ENCODE peak calls at places on chromosomes 3 and 15, in seven cellular contexts. E is WTC11, L is H1, R is HEK293T, N is HCT116, W is GM12878, G is HepG2. D is an unnamed sample.

GRCh38 chr3:15667484-15667883 is 65.9 kb downstream of the BTD start:
- DNase-seq in G (no peak), W (peak; percentile 45), L (no peak), N (no peak), E (no peak), R (no peak), D (no peak)

GRCh38 chr15:75171408-75171807 is 30.3 kb upstream of the C15orf39 start:
- DNase-seq in N (no peak), L (no peak), G (peak; percentile 56), E (no peak), R (no peak), W (peak; percentile 30), D (no peak)

GRCh38 chr3:124202754-124203153 is 210.8 kb upstream of the ROPN1 start:
- DNase-seq in E (no peak), N (no peak), R (no peak), G (no peak), W (no peak), L (no peak), D (no peak)

GRCh38 chr3:9932843-9933560 is 632 bp upstream of the CRELD1 start:
- DNase-seq in R (peak; percentile 79), N (peak; percentile 43), W (peak; percentile 40), G (peak; percentile 70), L (no peak), E (peak; percentile 88), D (peak; percentile 90)

GRCh38 chr3:141412936-141413354 is 44.6 kb downstream of the ZBTB38 start:
- DNase-seq in G (peak; percentile 93), R (no peak), N (no peak), L (no peak), W (no peak), E (no peak), D (no peak)

GRCh38 chr3:120425877-120426276 is 24.9 kb downstream of the FSTL1 start:
- DNase-seq in G (no peak), R (no peak), L (no peak), N (no peak), W (no peak), E (no peak), D (no peak)

GRCh38 chr15:91100561-91101355 is 701 bp downstream of the SV2B start:
- DNase-seq in N (no peak), G (no peak), L (no peak), R (no peak), E (no peak), W (no peak), D (no peak)

GRCh38 chr15:59738676-59739075 is 49.6 kb upstream of the BNIP2 start:
- DNase-seq in R (no peak), E (no peak), L (no peak), N (no peak), W (no peak), G (peak; percentile 46), D (no peak)

GRCh38 chr15:99989095-99989494 is 255.9 kb upstream of the LYSMD4 start:
- DNase-seq in L (no peak), R (no peak), G (no peak), E (no peak), W (no peak), N (no peak), D (no peak)
- TF ChIP-seq SP1 in L (no peak), R (no peak), G (no peak), E (no peak), W (no peak), N (no peak), D (no peak)

GRCh38 chr3:30443756-30444673 is 162.4 kb upstream of the TGFBR2 start:
- DNase-seq in N (no peak), E (no peak), G (no peak), R (no peak), W (no peak), L (no peak), D (no peak)
- TF ChIP-seq SP1 in N (no peak), E (no peak), G (no peak), R (no peak), W (no peak), L (no peak), D (no peak)

DNA sequence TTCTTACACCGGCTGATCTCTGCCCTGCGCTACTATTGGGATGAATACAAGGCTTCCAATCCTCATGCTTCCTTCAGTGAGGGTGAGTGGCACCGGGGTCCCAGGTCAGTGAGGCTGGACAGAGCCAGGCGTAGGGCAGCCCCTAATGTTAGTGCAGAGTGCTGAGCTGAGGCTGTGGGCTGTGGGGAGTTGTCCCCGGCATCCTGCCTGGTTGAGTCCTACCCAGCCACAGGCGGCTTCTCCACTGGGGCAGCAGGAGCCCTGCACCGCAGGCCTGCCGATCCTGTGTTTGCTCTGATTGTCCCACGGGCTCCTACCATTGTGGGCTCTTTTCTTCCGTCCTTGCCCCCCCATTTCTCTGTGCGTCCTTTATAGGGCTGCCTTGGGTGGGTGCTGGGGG is 13.3 kb downstream of the RNF123 start:
- DNase-seq in W (no peak), G (no peak), R (no peak), E (no peak), N (no peak), L (no peak), D (no peak)
- TF ChIP-seq SP1 in W (no peak), G (no peak), R (no peak), E (no peak), N (no peak), L (no peak), D (no peak)

GRCh38 chr3:13262493-13263211 is 157.5 kb downstream of the NUP210 start:
- DNase-seq in R (no peak), W (peak; percentile 37), N (no peak), E (no peak), L (no peak), G (peak; percentile 99), D (no peak)
- TF ChIP-seq SP1 in R (no peak), W (no peak), N (no peak), E (no peak), L (no peak), G (no peak), D (no peak)

GRCh38 chr15:38186505-38186904 is 66.1 kb upstream of the SPRED1 start:
- DNase-seq in G (no peak), L (no peak), N (no peak), R (no peak), W (no peak), E (no peak), D (no peak)
- TF ChIP-seq SP1 in G (no peak), L (no peak), N (no peak), R (no peak), W (no peak), E (no peak), D (no peak)

GRCh38 chr3:116129187-116129945 is 315.9 kb downstream of the LSAMP start:
- DNase-seq in W (no peak), N (no peak), R (no peak), E (no peak), L (no peak), G (no peak), D (no peak)
- TF ChIP-seq SP1 in W (no peak), N (no peak), R (no peak), E (no peak), L (no peak), G (no peak), D (no peak)

GRCh38 chr15:95567686-95568085 is 762.8 kb upstream of the NR2F2 start:
- DNase-seq in L (no peak), R (no peak), E (no peak), W (no peak), G (no peak), N (no peak), D (no peak)
- TF ChIP-seq SP1 in L (no peak), R (no peak), E (no peak), W (no peak), G (no peak), N (no peak), D (no peak)

DNA sequence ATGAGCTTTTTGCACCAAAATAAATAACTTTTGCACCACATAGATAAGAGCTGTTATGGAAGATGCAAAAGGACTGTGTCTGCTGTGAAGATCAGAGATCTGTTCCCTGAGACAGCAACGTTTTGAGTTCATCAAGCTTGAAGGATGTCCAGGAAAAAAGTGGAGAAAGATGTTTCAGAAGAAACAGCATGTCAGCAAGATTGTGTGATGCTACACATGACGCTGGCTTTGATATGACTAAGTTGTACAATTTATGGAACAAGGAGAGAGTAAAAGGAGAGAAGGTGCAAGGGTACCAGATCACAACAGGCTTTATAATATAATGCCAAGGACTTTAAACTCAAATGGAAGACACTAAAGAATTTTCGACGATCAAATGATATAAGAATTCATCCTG is 16.6 kb downstream of the TJP1 start:
- DNase-seq in W (no peak), N (no peak), E (no peak), R (no peak), G (no peak), L (no peak), D (no peak)
- TF ChIP-seq SP1 in W (no peak), N (no peak), E (no peak), R (no peak), G (no peak), L (no peak), D (no peak)

D was measured in K562.